ENCODE peak calls at places on chromosome 21, in nine cellular contexts. D is heart left ventricle, O is cardiac muscle cell, S is tibial artery, Q is thoracic aorta, Z is epithelial cell of esophagus, V is AG04450, G is ovary, R is hepatocyte. M is an unnamed sample.

GRCh38 chr21:44887126-44887806 is 13.8 kb upstream of the PTTG1IP start:
- DNase-seq in D (peak; percentile 10), O (no peak), S (no peak), Q (no peak), Z (no peak), V (no peak), G (no peak), R (no peak), M (no peak)

GRCh38 chr21:34617753-34618339 is 2.9 kb upstream of the RCAN1 start:
- DNase-seq in D (no peak), O (no peak), S (peak; percentile 45), Q (no peak), Z (no peak), V (no peak), G (no peak), R (no peak), M (no peak)

GRCh38 chr21:37582613-37583012 is 216.0 kb downstream of the DYRK1A start:
- DNase-seq in D (no peak), O (peak; percentile 84), S (no peak), Q (no peak), Z (peak; percentile 34), V (peak; percentile 29), G (peak; percentile 15), R (peak; percentile 54), M (peak; percentile 63)

GRCh38 chr21:33219961-33220360 is 9.8 kb upstream of the IFNAR2 start:
- DNase-seq in D (no peak), O (no peak), S (no peak), Q (no peak), Z (no peak), V (no peak), G (no peak), R (no peak), M (no peak)

GRCh38 chr21:29334717-29335428 is 36.2 kb downstream of the BACH1 start:
- DNase-seq in D (no peak), O (peak; percentile 87), S (no peak), Q (no peak), Z (peak; percentile 25), V (no peak), G (no peak), R (no peak), M (peak; percentile 32)

GRCh38 chr21:45326169-45326833 is 38.6 kb upstream of the POFUT2 start:
- DNase-seq in D (peak; percentile 25), O (peak; percentile 68), S (no peak), Q (no peak), Z (no peak), V (no peak), G (peak; percentile 61), R (no peak), M (peak; percentile 45)

GRCh38 chr21:45541221-45542039 is 810 bp downstream of the SLC19A1 start:
- DNase-seq in D (peak; percentile 82), O (peak; percentile 71), S (peak; percentile 72), Q (no peak), Z (peak; percentile 75), V (no peak), G (peak; percentile 65), R (peak; percentile 67), M (no peak)

GRCh38 chr21:44931137-44931500 is 8.7 kb upstream of the SLX9 start:
- DNase-seq in D (no peak), O (peak; percentile 78), S (no peak), Q (no peak), Z (no peak), V (no peak), G (no peak), R (no peak), M (no peak)

GRCh38 chr21:44006656-44007055 is 5.5 kb upstream of the TRAPPC10 start:
- DNase-seq in D (peak; percentile 87), O (peak; percentile 89), S (no peak), Q (no peak), Z (no peak), V (no peak), G (no peak), R (no peak), M (peak; percentile 49)

GRCh38 chr21:29130234-29130993 is at the start of gene MAP3K7CL:
- DNase-seq in D (peak; percentile 78), O (peak; percentile 98), S (peak; percentile 67), Q (peak; percentile 52), Z (peak; percentile 97), V (peak; percentile 99), G (no peak), R (peak; percentile 21), M (peak; percentile 100)

GRCh38 chr21:46020581-46020980 is 39.0 kb downstream of the COL6A1 start:
- DNase-seq in D (no peak), O (no peak), S (no peak), Q (no peak), Z (no peak), V (no peak), G (no peak), R (no peak), M (no peak)

GRCh38 chr21:45040114-45040715 is 34.2 kb upstream of the ADARB1 start:
- DNase-seq in D (no peak), O (no peak), S (no peak), Q (no peak), Z (no peak), V (no peak), G (no peak), R (no peak), M (no peak)

GRCh38 chr21:46397211-46397905 is 61.3 kb upstream of the DIP2A start:
- DNase-seq in D (no peak), O (no peak), S (no peak), Q (no peak), Z (no peak), V (no peak), G (no peak), R (no peak), M (no peak)

GRCh38 chr21:32817206-32817605 is 45.7 kb upstream of the PAXBP1 start:
- DNase-seq in D (no peak), O (no peak), S (no peak), Q (no peak), Z (no peak), V (no peak), G (no peak), R (peak; percentile 60), M (no peak)

GRCh38 chr21:26686278-26686677 is 113.2 kb upstream of the CYYR1 start:
- DNase-seq in D (no peak), O (peak; percentile 6), S (no peak), Q (no peak), Z (peak; percentile 63), V (no peak), G (no peak), R (no peak), M (peak; percentile 3)

GRCh38 chr21:27108228-27108627 is 141.3 kb upstream of the ADAMTS5 start:
- DNase-seq in D (no peak), O (no peak), S (no peak), Q (no peak), Z (peak; percentile 36), V (no peak), G (no peak), R (no peak), M (peak; percentile 13)

DNA sequence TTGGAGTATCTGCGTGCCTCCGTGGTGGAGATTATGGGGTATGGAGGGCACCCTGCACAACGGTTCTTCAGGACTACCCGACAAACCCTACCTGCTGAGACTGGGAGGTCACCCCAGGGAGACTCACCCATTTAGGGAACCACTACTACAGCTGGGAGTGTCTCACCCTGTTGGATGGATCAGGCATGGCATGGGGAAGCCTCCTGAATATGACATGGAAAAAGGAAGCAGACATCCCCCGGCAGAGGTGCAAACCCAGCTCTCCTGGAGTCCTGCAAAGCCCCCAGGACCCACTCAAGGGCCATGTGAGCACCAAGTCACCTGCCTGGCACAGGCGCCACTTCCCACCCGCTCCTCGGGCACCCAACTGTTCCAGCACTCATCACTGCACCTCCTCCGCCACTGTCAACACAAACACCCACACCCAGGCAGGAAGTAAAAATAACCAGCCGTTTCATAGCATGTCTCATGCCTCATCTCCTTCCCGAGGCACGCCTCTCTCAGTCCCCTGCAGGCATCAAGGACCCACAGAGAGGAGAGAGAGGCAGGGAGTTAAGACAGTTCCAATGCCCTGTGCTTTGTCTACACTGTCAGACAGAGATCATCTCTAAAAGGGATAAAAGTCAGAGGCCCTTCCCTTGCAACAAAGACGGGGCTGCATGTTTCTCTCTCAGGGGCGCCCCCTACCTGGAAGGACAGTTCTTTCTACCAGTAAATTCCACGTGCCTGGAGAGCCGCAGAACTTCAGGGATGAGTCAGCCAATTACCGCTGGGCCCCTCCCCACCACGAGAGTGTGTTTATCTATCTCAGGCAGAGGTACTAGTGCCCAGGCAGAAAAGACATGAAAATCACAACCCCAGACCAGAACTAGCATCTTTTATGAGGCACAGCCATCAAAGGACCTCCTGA is 150.1 kb upstream of the SOD1 start:
- DNase-seq in D (no peak), O (peak; percentile 44), S (no peak), Q (no peak), Z (peak; percentile 86), V (no peak), G (no peak), R (peak; percentile 57), M (no peak)
- TF ChIP-seq CTCF in D (no peak), O (peak; percentile 33), S (no peak), Q (no peak), Z (peak; percentile 70), V (no peak), G (no peak), R (peak; percentile 23), M (no peak)

GRCh38 chr21:35748683-35749314 is 311.5 kb downstream of the SETD4 start:
- DNase-seq in D (no peak), O (no peak), S (no peak), Q (no peak), Z (no peak), V (no peak), G (no peak), R (no peak), M (no peak)
- TF ChIP-seq CTCF in D (no peak), O (no peak), S (no peak), Q (no peak), Z (no peak), V (no peak), G (no peak), R (no peak), M (no peak)

DNA sequence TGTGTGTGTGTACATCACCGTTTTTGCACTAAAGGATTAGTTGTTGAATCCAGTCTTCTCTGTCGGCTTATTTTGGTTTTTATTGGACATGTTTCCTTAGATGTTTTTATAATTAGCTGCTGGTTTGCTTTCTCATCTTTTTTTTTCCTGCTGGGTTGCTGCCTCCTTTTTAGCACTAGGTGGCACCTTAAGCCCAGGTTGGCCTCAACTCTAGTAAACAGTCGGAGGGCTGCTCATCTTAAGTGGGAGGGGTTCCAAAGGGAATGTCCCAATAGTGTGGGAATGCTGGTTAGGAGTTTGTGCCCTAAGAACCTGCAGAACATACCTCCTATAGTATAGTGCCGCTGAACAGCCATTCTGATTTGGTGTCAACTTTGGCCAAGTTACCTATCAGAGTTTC is 570.1 kb upstream of the CXADR start:
- DNase-seq in D (no peak), O (peak; percentile 5), S (no peak), Q (no peak), Z (peak; percentile 58), V (no peak), G (no peak), R (peak; percentile 42), M (no peak)
- TF ChIP-seq CTCF in D (no peak), O (peak; percentile 25), S (no peak), Q (no peak), Z (peak; percentile 77), V (peak; percentile 53), G (no peak), R (peak; percentile 41), M (peak; percentile 41)

DNA sequence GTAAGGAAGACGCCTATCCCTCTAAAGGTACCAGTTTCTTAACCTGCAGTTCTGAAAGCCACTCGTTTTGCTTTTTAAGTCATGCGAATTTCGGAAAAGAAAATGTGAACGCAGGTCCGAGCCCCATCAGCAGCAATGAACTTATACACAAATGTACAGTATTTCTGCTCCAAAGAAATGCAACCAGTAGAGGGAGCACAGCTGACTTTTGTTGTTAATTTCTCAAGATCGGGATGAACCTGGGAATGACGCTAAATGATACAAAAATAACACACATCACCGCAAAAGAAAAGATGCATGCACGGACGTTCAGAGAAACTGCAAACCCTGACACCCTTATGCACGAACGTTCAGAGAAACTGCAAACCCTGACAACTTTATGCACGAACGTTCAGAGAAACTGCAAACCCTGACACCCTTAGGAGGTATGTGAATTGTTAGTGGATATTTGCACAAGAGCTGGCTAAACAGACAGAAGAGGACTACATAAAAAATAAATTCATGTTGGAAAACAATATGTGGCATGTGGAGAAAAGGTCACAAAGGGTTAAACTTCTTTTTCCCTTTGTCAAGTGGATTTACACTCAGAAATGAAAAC is 3.5 kb upstream of the TIAM1 start:
- DNase-seq in D (no peak), O (peak; percentile 68), S (no peak), Q (no peak), Z (peak; percentile 72), V (no peak), G (no peak), R (peak; percentile 40), M (no peak)
- TF ChIP-seq CTCF in D (no peak), O (peak; percentile 68), S (no peak), Q (no peak), Z (peak; percentile 66), V (peak; percentile 65), G (no peak), R (peak; percentile 59), M (peak; percentile 65)

M was measured in HFFc6.